ENCODE peak calls at places on chromosomes 6 and 20, in four cellular contexts. U, X, O and V are unnamed samples.
A peak's percentile ranks its signal among the peaks of the same experiment; 100 is the strongest.

GRCh38 chr6:134063966-134064445 is 11.6 kb upstream of the SLC2A12 start:
- DNase-seq in U (peak; percentile 80), X (peak; percentile 59), O (peak; percentile 63), V (no peak)

GRCh38 chr20:35007891-35008290 is 52.2 kb downstream of the MYH7B start:
- DNase-seq in U (no peak), X (no peak), O (no peak), V (peak; percentile 57)

GRCh38 chr20:19756756-19757486 is 1.1 kb upstream of the RIN2 start:
- DNase-seq in U (no peak), X (no peak), O (peak; percentile 40), V (no peak)

GRCh38 chr20:48910360-48910781 is 11.1 kb upstream of the ARFGEF2 start:
- DNase-seq in U (peak; percentile 41), X (no peak), O (no peak), V (no peak)

GRCh38 chr6:3175742-3176321 is 18.5 kb upstream of the TUBB2A start:
- DNase-seq in U (no peak), X (no peak), O (no peak), V (no peak)

GRCh38 chr6:105459049-105459448 is 56.2 kb upstream of the PREP start:
- DNase-seq in U (peak; percentile 22), X (no peak), O (no peak), V (no peak)

GRCh38 chr6:39344821-39345280 is 22.3 kb upstream of the KCNK16 start:
- DNase-seq in U (no peak), X (peak; percentile 3), O (no peak), V (peak; percentile 52)

GRCh38 chr6:168319279-168320051 is at the start of gene DACT2:
- DNase-seq in U (no peak), X (no peak), O (no peak), V (no peak)

GRCh38 chr20:58819921-58820320 is 30.8 kb downstream of the GNAS-AS1 start:
- DNase-seq in U (no peak), X (no peak), O (no peak), V (no peak)

GRCh38 chr6:3561745-3562144 is 104.9 kb upstream of the SLC22A23 start:
- DNase-seq in U (peak; percentile 98), X (no peak), O (no peak), V (no peak)

GRCh38 chr6:18667612-18668011 is 280.5 kb downstream of the RNF144B start:
- DNase-seq in U (no peak), X (no peak), O (no peak), V (no peak)

GRCh38 chr6:15793826-15794225 is 131.0 kb upstream of the DTNBP1 start:
- DNase-seq in U (no peak), X (no peak), O (no peak), V (no peak)

GRCh38 chr6:25995507-25995906 is 32.9 kb downstream of the TRIM38 start:
- DNase-seq in U (no peak), X (no peak), O (no peak), V (no peak)

GRCh38 chr6:106560966-106561740 is 68.1 kb downstream of the RTN4IP1 start:
- DNase-seq in U (no peak), X (no peak), O (no peak), V (no peak)

GRCh38 chr6:125149256-125150144 is 4.1 kb upstream of the TPD52L1 start:
- DNase-seq in U (no peak), X (no peak), O (no peak), V (no peak)

GRCh38 chr6:28750926-28751458 is 172.8 kb downstream of the TRIM27 start:
- DNase-seq in U (no peak), X (no peak), O (no peak), V (no peak)

GRCh38 chr20:36886859-36887778 is 11.2 kb downstream of the TLDC2 start:
- DNase-seq in U (peak; percentile 77), X (peak; percentile 59), O (peak; percentile 87), V (peak; percentile 92)

GRCh38 chr6:108165714-108166663 is at the start of gene NR2E1:
- DNase-seq in U (no peak), X (no peak), O (no peak), V (no peak)

GRCh38 chr20:36856691-36857635 is 19.0 kb upstream of the TLDC2 start:
- DNase-seq in U (peak; percentile 85), X (no peak), O (no peak), V (peak; percentile 78)

GRCh38 chr20:62301773-62302340 is 940 bp upstream of the ADRM1 start:
- DNase-seq in U (peak; percentile 90), X (peak; percentile 89), O (peak; percentile 93), V (peak; percentile 97)

GRCh38 chr6:132797975-132798819 is at the start of gene SLC18B1:
- DNase-seq in U (peak; percentile 60), X (no peak), O (peak; percentile 60), V (peak; percentile 92)

GRCh38 chr6:148885920-148886845 is 139.4 kb downstream of the UST start:
- DNase-seq in U (peak; percentile 24), X (no peak), O (no peak), V (no peak)
- H3K4me1 ChIP-seq in U (peaks cover 13% of the 10 kb centered on the region), X (no peaks in the 10 kb centered on the region), O (peaks cover 8% of the 10 kb centered on the region), V (no peaks in the 10 kb centered on the region)

DNA sequence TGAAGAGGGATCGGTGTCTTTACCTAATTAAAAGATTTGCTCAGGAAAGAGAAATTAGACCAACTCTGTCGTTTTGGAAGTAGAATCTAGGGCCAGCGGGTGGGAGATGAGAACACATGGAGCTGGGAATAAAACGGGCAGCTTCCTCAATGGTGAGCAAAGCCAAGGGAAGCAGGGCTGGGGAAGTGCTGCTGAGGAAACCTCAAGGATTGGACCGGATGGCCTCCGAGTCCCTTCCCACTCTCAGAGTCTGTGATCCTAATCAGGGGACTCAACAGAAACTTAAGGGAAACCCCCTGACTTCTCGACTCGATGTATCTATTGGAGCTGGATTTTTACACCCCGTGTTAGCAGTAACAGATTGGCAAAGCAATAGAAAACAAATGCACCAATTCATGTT is 10.8 kb downstream of the GCNT2 start:
- DNase-seq in U (peak; percentile 27), X (no peak), O (no peak), V (no peak)
- TF ChIP-seq POLR2AphosphoS5 in U (no peak), X (no peak), O (no peak), V (no peak)

GRCh38 chr6:129472239-129472638 is 237.7 kb downstream of the ARHGAP18 start:
- DNase-seq in U (no peak), X (no peak), O (no peak), V (no peak)

GRCh38 chr6:129475477-129476247 is 234.3 kb downstream of the ARHGAP18 start:
- DNase-seq in U (no peak), X (no peak), O (no peak), V (no peak)

GRCh38 chr6:129478379-129478778 is 231.6 kb downstream of the ARHGAP18 start:
- DNase-seq in U (no peak), X (no peak), O (no peak), V (no peak)

GRCh38 chr6:129476248-129476564 is 233.8 kb downstream of the ARHGAP18 start:
- DNase-seq in U (no peak), X (no peak), O (no peak), V (no peak)

GRCh38 chr6:129476810-129477209 is 233.2 kb downstream of the ARHGAP18 start:
- DNase-seq in U (no peak), X (no peak), O (no peak), V (no peak)
- H3K4me1 ChIP-seq in U (no peaks in the 10 kb centered on the region), X (peaks cover 9% of the 10 kb centered on the region), O (no peaks in the 10 kb centered on the region), V (no peaks in the 10 kb centered on the region)

DNA sequence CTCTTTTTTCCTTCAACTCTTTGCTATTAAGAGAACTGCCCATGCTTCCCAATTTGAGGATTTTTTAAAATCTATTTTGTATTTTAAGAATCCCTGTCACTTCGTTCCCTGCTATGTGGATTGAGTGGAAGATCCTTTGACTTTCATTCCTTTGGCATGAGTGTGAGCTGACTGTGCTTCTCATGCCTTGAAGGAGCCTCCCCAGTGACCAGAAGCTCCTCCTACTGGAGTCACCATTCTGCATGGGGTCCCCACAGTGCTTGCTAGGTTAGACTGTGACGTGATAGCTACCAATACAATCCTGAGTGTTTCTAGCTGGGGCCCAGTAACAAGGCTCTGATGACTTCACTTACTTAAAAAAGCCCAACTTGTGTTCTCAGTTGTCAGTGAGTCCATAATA is 104.4 kb upstream of the LAMP5 start:
- DNase-seq in U (no peak), X (no peak), O (no peak), V (no peak)
- TF ChIP-seq POLR2AphosphoS5 in U (no peak), X (no peak), O (no peak), V (no peak)

DNA sequence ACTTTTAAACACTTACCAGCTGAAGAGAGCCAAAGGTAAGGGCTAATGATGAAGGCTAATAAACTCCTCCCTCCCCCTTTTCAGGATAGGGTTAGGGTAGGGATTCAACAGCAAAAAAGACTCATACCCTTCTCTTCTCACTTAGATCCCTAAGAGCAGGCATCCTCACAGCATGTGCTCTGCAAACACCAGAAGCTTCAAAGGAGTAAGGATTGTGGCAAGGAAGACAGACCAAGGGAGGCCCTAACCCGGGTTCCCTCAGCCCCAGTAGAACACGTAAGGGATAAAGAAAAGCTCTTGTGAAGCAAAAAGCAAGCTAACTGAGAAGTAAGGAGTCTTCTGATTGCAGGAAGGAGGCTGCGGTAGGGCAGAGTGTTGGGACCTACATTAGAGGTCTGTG is 11.6 kb downstream of the MAP3K7 start:
- DNase-seq in U (no peak), X (no peak), O (no peak), V (no peak)
- H3K4me1 ChIP-seq in U (no peaks in the 10 kb centered on the region), X (no peaks in the 10 kb centered on the region), O (no peaks in the 10 kb centered on the region), V (peaks cover 64% of the 10 kb centered on the region)

GRCh38 chr20:9480066-9480465 is 34.3 kb upstream of the LAMP5 start:
- DNase-seq in U (no peak), X (no peak), O (no peak), V (no peak)
- TF ChIP-seq POLR2AphosphoS5 in U (no peak), X (no peak), O (no peak), V (no peak)

DNA sequence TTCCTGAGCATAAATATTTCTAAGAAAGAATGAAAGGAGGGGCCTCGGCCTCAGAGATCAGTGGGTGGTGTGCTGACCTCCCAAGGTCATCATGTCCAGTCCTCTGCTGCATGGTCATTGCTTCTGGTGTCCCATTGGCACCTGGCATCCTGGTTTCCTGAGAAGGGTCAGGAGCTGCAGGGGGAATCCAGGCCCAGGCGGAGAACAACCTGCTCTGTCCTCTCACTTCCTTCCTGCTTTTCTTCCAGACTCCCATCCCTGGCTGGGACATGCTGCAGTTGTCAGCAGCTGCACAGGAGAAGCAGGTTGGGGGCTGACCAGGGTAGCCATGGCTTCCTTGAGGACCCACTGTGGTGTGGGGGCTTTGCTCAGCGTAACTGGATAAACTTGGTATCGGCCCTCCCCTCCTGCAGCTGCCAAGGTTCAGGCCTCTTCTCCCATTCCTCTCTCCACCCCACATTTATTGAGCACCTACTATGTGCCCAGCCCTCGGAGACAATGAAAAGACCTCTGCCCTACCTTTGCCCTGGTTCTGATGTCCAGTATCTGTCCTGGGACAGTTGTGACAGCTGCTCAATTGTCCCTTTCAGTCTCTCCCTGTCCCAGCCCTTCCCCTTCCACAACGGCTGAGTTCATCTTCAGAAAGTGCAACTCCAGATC is 155.2 kb downstream of the CEBPB start:
- DNase-seq in U (no peak), X (no peak), O (no peak), V (peak; percentile 44)
- H3K4me1 ChIP-seq in U (peaks cover 21% of the 10 kb centered on the region), X (peaks cover 6% of the 10 kb centered on the region), O (peaks cover 22% of the 10 kb centered on the region), V (peaks cover 67% of the 10 kb centered on the region)

GRCh38 chr20:45341939-45342862 is 6.0 kb downstream of the SDC4 start:
- DNase-seq in U (peak; percentile 50), X (no peak), O (peak; percentile 90), V (no peak)
- TF ChIP-seq POLR2AphosphoS5 in U (no peak), X (no peak), O (peak; percentile 85), V (peak; percentile 34)

DNA sequence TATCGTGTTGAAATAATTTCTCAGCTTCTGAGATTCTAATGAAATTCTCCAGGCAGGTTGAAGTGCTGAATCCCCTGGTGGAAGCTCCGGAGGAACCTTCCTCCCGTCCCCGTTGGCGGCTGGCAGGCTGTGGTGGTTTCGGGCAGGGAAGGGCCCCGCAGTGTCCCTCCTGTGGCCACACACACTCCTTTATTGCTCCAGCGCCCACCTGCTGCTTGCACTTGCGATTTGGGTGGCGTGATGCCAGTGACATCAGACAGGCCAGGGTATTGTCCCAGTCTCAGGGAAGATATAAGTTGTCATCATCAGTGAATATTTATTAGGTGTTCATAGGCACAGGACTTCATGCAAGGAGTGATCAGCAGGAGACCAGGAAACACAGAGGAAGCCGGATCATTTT is 530.4 kb downstream of the QKI start:
- DNase-seq in U (no peak), X (no peak), O (no peak), V (peak; percentile 66)
- H3K4me1 ChIP-seq in U (no peaks in the 10 kb centered on the region), X (no peaks in the 10 kb centered on the region), O (peaks cover 9% of the 10 kb centered on the region), V (peaks cover 8% of the 10 kb centered on the region)